ENCODE peak calls at places on chromosomes 13 and 19, in nine cellular contexts. One of them, this sample, is unnamed.

GRCh38 chr19:55488986-55489710 is 912 bp downstream of the SSC5D start:
- DNase-seq in AG09319: no peak
- DNase-seq in cardiac fibroblast: no peak
- DNase-seq in CD14-positive monocyte: no peak
- DNase-seq in type B pancreatic cell: no peak
- DNase-seq in fibroblast of mammary gland: peak; percentile 30
- DNase-seq in DND-41: no peak
- DNase-seq in nephron progenitor cell: no peak
- DNase-seq in brain microvascular endothelial cell: no peak
- DNase-seq in this sample: no peak

GRCh38 chr13:48844676-48845075 is 131.0 kb upstream of the FNDC3A start:
- DNase-seq in AG09319: no peak
- DNase-seq in cardiac fibroblast: no peak
- DNase-seq in CD14-positive monocyte: no peak
- DNase-seq in type B pancreatic cell: no peak
- DNase-seq in fibroblast of mammary gland: no peak
- DNase-seq in DND-41: no peak
- DNase-seq in nephron progenitor cell: no peak
- DNase-seq in brain microvascular endothelial cell: no peak
- DNase-seq in this sample: no peak

GRCh38 chr13:42043676-42044075 is 4.8 kb upstream of the DGKH start:
- DNase-seq in AG09319: no peak
- DNase-seq in cardiac fibroblast: no peak
- DNase-seq in CD14-positive monocyte: no peak
- DNase-seq in type B pancreatic cell: no peak
- DNase-seq in fibroblast of mammary gland: no peak
- DNase-seq in DND-41: no peak
- DNase-seq in nephron progenitor cell: no peak
- DNase-seq in brain microvascular endothelial cell: no peak
- DNase-seq in this sample: no peak

GRCh38 chr19:1266818-1267440 is 2.2 kb upstream of the CIRBP start:
- DNase-seq in AG09319: no peak
- DNase-seq in cardiac fibroblast: no peak
- DNase-seq in CD14-positive monocyte: no peak
- DNase-seq in type B pancreatic cell: no peak
- DNase-seq in fibroblast of mammary gland: no peak
- DNase-seq in DND-41: peak; percentile 55
- DNase-seq in nephron progenitor cell: peak; percentile 90
- DNase-seq in brain microvascular endothelial cell: no peak
- DNase-seq in this sample: peak; percentile 70

GRCh38 chr19:5131866-5132561 is 163.1 kb downstream of the KDM4B start:
- DNase-seq in AG09319: no peak
- DNase-seq in cardiac fibroblast: no peak
- DNase-seq in CD14-positive monocyte: no peak
- DNase-seq in type B pancreatic cell: no peak
- DNase-seq in fibroblast of mammary gland: no peak
- DNase-seq in DND-41: peak; percentile 37
- DNase-seq in nephron progenitor cell: no peak
- DNase-seq in brain microvascular endothelial cell: no peak
- DNase-seq in this sample: no peak

GRCh38 chr19:32397736-32398135 is 7.8 kb upstream of the DPY19L3 start:
- DNase-seq in AG09319: peak; percentile 57
- DNase-seq in cardiac fibroblast: peak; percentile 82
- DNase-seq in CD14-positive monocyte: no peak
- DNase-seq in type B pancreatic cell: no peak
- DNase-seq in fibroblast of mammary gland: peak; percentile 90
- DNase-seq in DND-41: no peak
- DNase-seq in nephron progenitor cell: no peak
- DNase-seq in brain microvascular endothelial cell: peak; percentile 75
- DNase-seq in this sample: no peak

GRCh38 chr13:110444226-110444653 is 117.3 kb downstream of the RAB20 start:
- DNase-seq in AG09319: no peak
- DNase-seq in cardiac fibroblast: peak; percentile 76
- DNase-seq in CD14-positive monocyte: no peak
- DNase-seq in type B pancreatic cell: no peak
- DNase-seq in fibroblast of mammary gland: peak; percentile 83
- DNase-seq in DND-41: no peak
- DNase-seq in nephron progenitor cell: no peak
- DNase-seq in brain microvascular endothelial cell: peak; percentile 67
- DNase-seq in this sample: no peak

GRCh38 chr19:9456018-9456689 is 20.8 kb upstream of the ZNF266 start:
- DNase-seq in AG09319: no peak
- DNase-seq in cardiac fibroblast: no peak
- DNase-seq in CD14-positive monocyte: no peak
- DNase-seq in type B pancreatic cell: no peak
- DNase-seq in fibroblast of mammary gland: no peak
- DNase-seq in DND-41: peak; percentile 17
- DNase-seq in nephron progenitor cell: no peak
- DNase-seq in brain microvascular endothelial cell: no peak
- DNase-seq in this sample: no peak

GRCh38 chr19:34985249-34986022 is 14.7 kb upstream of the GRAMD1A start:
- DNase-seq in AG09319: no peak
- DNase-seq in cardiac fibroblast: peak; percentile 59
- DNase-seq in CD14-positive monocyte: no peak
- DNase-seq in type B pancreatic cell: no peak
- DNase-seq in fibroblast of mammary gland: peak; percentile 33
- DNase-seq in DND-41: no peak
- DNase-seq in nephron progenitor cell: no peak
- DNase-seq in brain microvascular endothelial cell: no peak
- DNase-seq in this sample: peak; percentile 52

GRCh38 chr13:59464926-59465325 is 698.8 kb downstream of the DIAPH3 start:
- DNase-seq in AG09319: no peak
- DNase-seq in cardiac fibroblast: no peak
- DNase-seq in CD14-positive monocyte: no peak
- DNase-seq in type B pancreatic cell: no peak
- DNase-seq in fibroblast of mammary gland: no peak
- DNase-seq in DND-41: no peak
- DNase-seq in nephron progenitor cell: no peak
- DNase-seq in brain microvascular endothelial cell: no peak
- DNase-seq in this sample: no peak

GRCh38 chr13:42110410-42111155 is 62.1 kb downstream of the DGKH start:
- DNase-seq in AG09319: peak; percentile 50
- DNase-seq in cardiac fibroblast: peak; percentile 92
- DNase-seq in CD14-positive monocyte: no peak
- DNase-seq in type B pancreatic cell: no peak
- DNase-seq in fibroblast of mammary gland: peak; percentile 84
- DNase-seq in DND-41: peak; percentile 31
- DNase-seq in nephron progenitor cell: peak; percentile 33
- DNase-seq in brain microvascular endothelial cell: peak; percentile 64
- DNase-seq in this sample: peak; percentile 18

GRCh38 chr19:7337380-7338194 is 11.2 kb upstream of the ARHGEF18 start:
- DNase-seq in AG09319: no peak
- DNase-seq in cardiac fibroblast: no peak
- DNase-seq in CD14-positive monocyte: peak; percentile 65
- DNase-seq in type B pancreatic cell: no peak
- DNase-seq in fibroblast of mammary gland: no peak
- DNase-seq in DND-41: peak; percentile 75
- DNase-seq in nephron progenitor cell: no peak
- DNase-seq in brain microvascular endothelial cell: no peak
- DNase-seq in this sample: no peak

GRCh38 chr19:29285878-29286277 is 72.9 kb upstream of the UQCRFS1 start:
- DNase-seq in AG09319: no peak
- DNase-seq in cardiac fibroblast: no peak
- DNase-seq in CD14-positive monocyte: no peak
- DNase-seq in type B pancreatic cell: no peak
- DNase-seq in fibroblast of mammary gland: no peak
- DNase-seq in DND-41: no peak
- DNase-seq in nephron progenitor cell: peak; percentile 53
- DNase-seq in brain microvascular endothelial cell: no peak
- DNase-seq in this sample: no peak

GRCh38 chr13:29266261-29266660 is 329.2 kb downstream of the SLC7A1 start:
- DNase-seq in AG09319: no peak
- DNase-seq in cardiac fibroblast: no peak
- DNase-seq in CD14-positive monocyte: no peak
- DNase-seq in type B pancreatic cell: no peak
- DNase-seq in fibroblast of mammary gland: no peak
- DNase-seq in DND-41: no peak
- DNase-seq in nephron progenitor cell: no peak
- DNase-seq in brain microvascular endothelial cell: no peak
- DNase-seq in this sample: no peak
- TF ChIP-seq CTCF in AG09319: no peak
- TF ChIP-seq CTCF in cardiac fibroblast: no peak
- TF ChIP-seq CTCF in CD14-positive monocyte: no peak
- TF ChIP-seq CTCF in type B pancreatic cell: no peak
- TF ChIP-seq CTCF in fibroblast of mammary gland: no peak
- TF ChIP-seq CTCF in DND-41: peak; percentile 57
- TF ChIP-seq CTCF in nephron progenitor cell: no peak
- TF ChIP-seq CTCF in brain microvascular endothelial cell: no peak
- TF ChIP-seq CTCF in this sample: no peak

GRCh38 chr19:11887618-11888531 is at the start of gene ZNF69:
- DNase-seq in AG09319: peak; percentile 19
- DNase-seq in cardiac fibroblast: peak; percentile 56
- DNase-seq in CD14-positive monocyte: peak; percentile 52
- DNase-seq in type B pancreatic cell: peak; percentile 90
- DNase-seq in fibroblast of mammary gland: peak; percentile 37
- DNase-seq in DND-41: peak; percentile 86
- DNase-seq in nephron progenitor cell: peak; percentile 94
- DNase-seq in brain microvascular endothelial cell: peak; percentile 75
- DNase-seq in this sample: peak; percentile 96
- TF ChIP-seq CTCF in AG09319: peak; percentile 31
- TF ChIP-seq CTCF in cardiac fibroblast: peak; percentile 16
- TF ChIP-seq CTCF in CD14-positive monocyte: no peak
- TF ChIP-seq CTCF in type B pancreatic cell: peak; percentile 58
- TF ChIP-seq CTCF in fibroblast of mammary gland: no peak
- TF ChIP-seq CTCF in DND-41: peak; percentile 35
- TF ChIP-seq CTCF in nephron progenitor cell: no peak
- TF ChIP-seq CTCF in brain microvascular endothelial cell: peak; percentile 44
- TF ChIP-seq CTCF in this sample: peak; percentile 33

GRCh38 chr13:66543780-66544179 is 686.4 kb downstream of the PCDH9 start:
- DNase-seq in AG09319: no peak
- DNase-seq in cardiac fibroblast: no peak
- DNase-seq in CD14-positive monocyte: no peak
- DNase-seq in type B pancreatic cell: no peak
- DNase-seq in fibroblast of mammary gland: no peak
- DNase-seq in DND-41: no peak
- DNase-seq in nephron progenitor cell: no peak
- DNase-seq in brain microvascular endothelial cell: no peak
- DNase-seq in this sample: no peak
- TF ChIP-seq CTCF in AG09319: no peak
- TF ChIP-seq CTCF in cardiac fibroblast: no peak
- TF ChIP-seq CTCF in CD14-positive monocyte: no peak
- TF ChIP-seq CTCF in type B pancreatic cell: no peak
- TF ChIP-seq CTCF in fibroblast of mammary gland: no peak
- TF ChIP-seq CTCF in DND-41: peak; percentile 13
- TF ChIP-seq CTCF in nephron progenitor cell: no peak
- TF ChIP-seq CTCF in brain microvascular endothelial cell: peak; percentile 40
- TF ChIP-seq CTCF in this sample: no peak

GRCh38 chr13:30551194-30551593 is 66.5 kb upstream of the USPL1 start:
- DNase-seq in AG09319: no peak
- DNase-seq in cardiac fibroblast: peak; percentile 57
- DNase-seq in CD14-positive monocyte: no peak
- DNase-seq in type B pancreatic cell: no peak
- DNase-seq in fibroblast of mammary gland: peak; percentile 56
- DNase-seq in DND-41: peak; percentile 34
- DNase-seq in nephron progenitor cell: no peak
- DNase-seq in brain microvascular endothelial cell: no peak
- DNase-seq in this sample: peak; percentile 26
- TF ChIP-seq CTCF in AG09319: peak; percentile 15
- TF ChIP-seq CTCF in cardiac fibroblast: peak; percentile 27
- TF ChIP-seq CTCF in CD14-positive monocyte: peak; percentile 25
- TF ChIP-seq CTCF in type B pancreatic cell: peak; percentile 47
- TF ChIP-seq CTCF in fibroblast of mammary gland: peak; percentile 30
- TF ChIP-seq CTCF in DND-41: peak; percentile 66
- TF ChIP-seq CTCF in nephron progenitor cell: no peak
- TF ChIP-seq CTCF in brain microvascular endothelial cell: peak; percentile 55
- TF ChIP-seq CTCF in this sample: peak; percentile 26

GRCh38 chr19:39412100-39412866 is at the start of gene PLEKHG2:
- DNase-seq in AG09319: peak; percentile 100
- DNase-seq in cardiac fibroblast: peak; percentile 100
- DNase-seq in CD14-positive monocyte: peak; percentile 98
- DNase-seq in type B pancreatic cell: peak; percentile 99
- DNase-seq in fibroblast of mammary gland: peak; percentile 99
- DNase-seq in DND-41: peak; percentile 99
- DNase-seq in nephron progenitor cell: peak; percentile 99
- DNase-seq in brain microvascular endothelial cell: peak; percentile 99
- DNase-seq in this sample: peak; percentile 99
- TF ChIP-seq CTCF in AG09319: peak; percentile 82
- TF ChIP-seq CTCF in cardiac fibroblast: peak; percentile 78
- TF ChIP-seq CTCF in CD14-positive monocyte: peak; percentile 79
- TF ChIP-seq CTCF in type B pancreatic cell: peak; percentile 97
- TF ChIP-seq CTCF in fibroblast of mammary gland: peak; percentile 51
- TF ChIP-seq CTCF in DND-41: peak; percentile 90
- TF ChIP-seq CTCF in nephron progenitor cell: no peak
- TF ChIP-seq CTCF in brain microvascular endothelial cell: peak; percentile 90
- TF ChIP-seq CTCF in this sample: peak; percentile 73

DNA sequence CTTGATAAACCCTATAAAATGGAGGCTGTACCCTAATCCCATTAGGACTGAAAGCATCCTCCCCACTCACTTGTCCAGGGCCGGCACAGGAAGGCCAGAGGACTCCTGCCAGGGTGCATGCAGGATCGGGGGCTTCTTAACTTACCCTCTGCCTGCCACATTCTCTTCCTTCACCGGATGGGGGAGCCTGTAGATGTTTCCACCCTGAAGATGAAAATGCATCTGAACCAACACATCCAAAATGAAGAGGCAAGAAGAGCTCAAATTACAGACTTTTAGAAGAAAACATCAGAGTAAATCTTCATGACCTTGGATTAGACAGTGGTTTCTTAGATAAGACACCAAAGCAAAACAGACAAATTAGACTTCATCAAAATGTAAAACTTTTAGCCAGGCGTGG is 25.9 kb upstream of the NAPA start:
- DNase-seq in AG09319: peak; percentile 25
- DNase-seq in cardiac fibroblast: peak; percentile 53
- DNase-seq in CD14-positive monocyte: no peak
- DNase-seq in type B pancreatic cell: no peak
- DNase-seq in fibroblast of mammary gland: peak; percentile 57
- DNase-seq in DND-41: no peak
- DNase-seq in nephron progenitor cell: no peak
- DNase-seq in brain microvascular endothelial cell: peak; percentile 11
- DNase-seq in this sample: no peak
- TF ChIP-seq CTCF in AG09319: peak; percentile 53
- TF ChIP-seq CTCF in cardiac fibroblast: peak; percentile 41
- TF ChIP-seq CTCF in CD14-positive monocyte: no peak
- TF ChIP-seq CTCF in type B pancreatic cell: peak; percentile 48
- TF ChIP-seq CTCF in fibroblast of mammary gland: peak; percentile 47
- TF ChIP-seq CTCF in DND-41: peak; percentile 20
- TF ChIP-seq CTCF in nephron progenitor cell: no peak
- TF ChIP-seq CTCF in brain microvascular endothelial cell: peak; percentile 67
- TF ChIP-seq CTCF in this sample: peak; percentile 14